ENCODE peak calls at places on chromosomes 7 and 10, in five cellular contexts. H is left ventricle myocardium inferior; W is ovary; K is coronary artery; N is CD4-positive, alpha-beta T cell. B is an unnamed sample.

GRCh38 chr7:100488333-100489095 is 4.8 kb downstream of the NYAP1 start:
- DNase-seq in H (no peak), W (no peak), K (no peak), N (no peak), B (no peak)

GRCh38 chr7:112023282-112023681 is 182.9 kb downstream of the DOCK4 start:
- DNase-seq in H (no peak), W (no peak), K (no peak), N (no peak), B (no peak)

GRCh38 chr7:2807846-2808772 is 36.0 kb downstream of the GNA12 start:
- DNase-seq in H (no peak), W (no peak), K (peak), N (no peak), B (no peak)

GRCh38 chr7:88132725-88133124 is 87.1 kb downstream of the SRI start:
- DNase-seq in H (no peak), W (no peak), K (no peak), N (no peak), B (no peak)

GRCh38 chr10:58909881-58910280 is 266.6 kb upstream of the PHYHIPL start:
- DNase-seq in H (no peak), W (no peak), K (no peak), N (no peak), B (no peak)

GRCh38 chr10:14801693-14802092 is 27.0 kb upstream of the FAM107B start:
- DNase-seq in H (no peak), W (peak), K (no peak), N (no peak), B (no peak)

GRCh38 chr7:25553005-25553404 is 324.7 kb upstream of the NPVF start:
- DNase-seq in H (no peak), W (no peak), K (no peak), N (no peak), B (no peak)

GRCh38 chr10:133388265-133388972 is 5.5 kb upstream of the MTG1 start:
- DNase-seq in H (no peak), W (no peak), K (no peak), N (no peak), B (no peak)

GRCh38 chr7:127792528-127793342 is 140.7 kb downstream of the SND1 start:
- DNase-seq in H (no peak), W (no peak), K (no peak), N (no peak), B (peak)

GRCh38 chr10:63150745-63151144 is 17.6 kb downstream of the NRBF2 start:
- DNase-seq in H (no peak), W (no peak), K (no peak), N (no peak), B (no peak)

GRCh38 chr10:80509403-80510161 is 28.1 kb upstream of the SH2D4B start:
- DNase-seq in H (peak), W (no peak), K (peak), N (no peak), B (no peak)

GRCh38 chr10:103917326-103918052 is 495 bp downstream of the STN1 start:
- DNase-seq in H (peak), W (no peak), K (no peak), N (no peak), B (peak)

GRCh38 chr7:55185941-55186609 is 167.3 kb downstream of the EGFR start:
- DNase-seq in H (no peak), W (no peak), K (no peak), N (no peak), B (no peak)

GRCh38 chr7:116148108-116148507 is 62.2 kb upstream of the TES start:
- DNase-seq in H (no peak), W (no peak), K (no peak), N (no peak), B (no peak)

GRCh38 chr7:145169908-145170307 is 334.1 kb upstream of the TPK1 start:
- DNase-seq in H (no peak), W (no peak), K (no peak), N (no peak), B (no peak)

GRCh38 chr10:130686680-130687300 is 550.6 kb downstream of the GLRX3 start:
- DNase-seq in H (no peak), W (no peak), K (no peak), N (no peak), B (no peak)

GRCh38 chr10:98563811-98564210 is 117.1 kb upstream of the HPS1 start:
- DNase-seq in H (no peak), W (no peak), K (no peak), N (no peak), B (no peak)

GRCh38 chr10:5679606-5680005 is 5.0 kb upstream of the TASOR2 start:
- DNase-seq in H (no peak), W (no peak), K (no peak), N (no peak), B (no peak)
- TF ChIP-seq CTCF in H (no peak), W (no peak), K (no peak), N (no peak), B (no peak)

GRCh38 chr7:665751-666453 is 60.6 kb upstream of the DNAAF5 start:
- DNase-seq in H (peak), W (peak), K (no peak), N (no peak), B (no peak)
- TF ChIP-seq CTCF in H (peak), W (peak), K (no peak), N (no peak), B (no peak)

GRCh38 chr10:7409045-7409731 is 1.6 kb downstream of the SFMBT2 start:
- DNase-seq in H (peak), W (peak), K (no peak), N (peak), B (no peak)
- TF ChIP-seq CTCF in H (no peak), W (no peak), K (no peak), N (no peak), B (no peak)

GRCh38 chr10:61592581-61592980 is 70.1 kb upstream of the CABCOCO1 start:
- DNase-seq in H (no peak), W (no peak), K (no peak), N (no peak), B (no peak)
- TF ChIP-seq CTCF in H (no peak), W (no peak), K (no peak), N (no peak), B (peak)

DNA sequence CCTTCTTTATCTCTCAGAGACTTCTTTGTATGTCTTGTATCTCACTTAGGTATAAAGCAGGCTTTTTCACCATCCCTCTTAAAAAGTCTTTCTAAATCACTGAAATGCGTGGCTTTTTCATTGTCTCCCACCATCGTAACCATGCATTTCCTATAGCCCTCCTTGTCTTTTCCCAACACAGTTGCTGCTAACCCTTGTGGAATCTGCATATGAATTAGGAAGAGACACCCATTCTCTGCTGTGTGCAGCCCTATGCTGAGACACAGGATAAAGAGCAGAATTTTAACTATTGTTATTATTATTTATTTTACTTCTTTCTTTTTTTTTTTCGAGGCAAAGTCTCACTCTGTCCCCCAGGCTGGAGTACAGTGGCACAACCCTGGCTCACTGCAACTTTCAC is 804.3 kb upstream of the COBL start:
- DNase-seq in H (no peak), W (no peak), K (no peak), N (no peak), B (no peak)
- TF ChIP-seq CTCF in H (no peak), W (no peak), K (no peak), N (no peak), B (no peak)

GRCh38 chr7:16420649-16421332 is 547 bp downstream of the CRPPA start:
- DNase-seq in H (peak), W (peak), K (peak), N (peak), B (peak)
- TF ChIP-seq CTCF in H (peak), W (no peak), K (no peak), N (peak), B (peak)

GRCh38 chr10:87861953-87862643 is 1.2 kb downstream of the KLLN start:
- DNase-seq in H (peak), W (peak), K (peak), N (peak), B (peak)

GRCh38 chr10:87861034-87861433 is 2.3 kb downstream of the KLLN start:
- DNase-seq in H (no peak), W (no peak), K (no peak), N (no peak), B (no peak)

GRCh38 chr10:87862644-87863101 is 660 bp downstream of the KLLN start:
- DNase-seq in H (no peak), W (no peak), K (no peak), N (no peak), B (no peak)

GRCh38 chr10:87860156-87860795 is 3.1 kb downstream of the KLLN start:
- DNase-seq in H (no peak), W (no peak), K (no peak), N (no peak), B (no peak)

GRCh38 chr10:87861566-87861952 is 1.8 kb downstream of the KLLN start:
- DNase-seq in H (peak), W (peak), K (peak), N (no peak), B (peak)
- TF ChIP-seq CTCF in H (peak), W (no peak), K (no peak), N (no peak), B (no peak)

GRCh38 chr7:107643407-107643806 is 17.2 kb upstream of the SLC26A4 start:
- DNase-seq in H (no peak), W (no peak), K (no peak), N (no peak), B (no peak)
- TF ChIP-seq CTCF in H (no peak), W (no peak), K (no peak), N (no peak), B (no peak)

B was measured in progenitor cell of endocrine pancreas.